ENCODE peak calls at places on chromosomes 7 and 10, in ten cellular contexts. O, T, S, V, N, F, Y, X, Z and R are unnamed samples.

GRCh38 chr7:134435161-134435920 is 23.6 kb downstream of the AKR1B1 start:
- DNase-seq in N (no peak), Y (no peak), T (no peak), S (no peak), F (no peak), O (no peak), V (no peak), Z (peak), X (no peak), R (no peak)

GRCh38 chr7:7183061-7183832 is 903 bp downstream of the C1GALT1 start:
- DNase-seq in O (peak), Y (no peak), N (peak), T (peak), X (peak), F (peak), Z (peak), V (no peak), S (peak), R (peak)

GRCh38 chr7:142908921-142909870 is 23.7 kb upstream of the TRPV6 start:
- DNase-seq in O (no peak), V (no peak), Y (no peak), F (no peak), X (no peak), T (no peak), Z (no peak), S (no peak), N (no peak), R (no peak)

GRCh38 chr7:148457310-148457921 is 133.2 kb upstream of the C7orf33 start:
- DNase-seq in S (no peak), N (no peak), O (no peak), T (no peak), Y (no peak), Z (no peak), X (no peak), F (no peak), V (no peak), R (no peak)

GRCh38 chr7:143205560-143206293 is 16.1 kb upstream of the TAS2R40 start:
- DNase-seq in F (no peak), Z (no peak), N (no peak), Y (peak), V (no peak), S (no peak), T (peak), O (no peak), X (no peak), R (no peak)

GRCh38 chr7:16084370-16084769 is 337.0 kb downstream of the CRPPA start:
- DNase-seq in Z (no peak), S (no peak), N (no peak), V (no peak), F (no peak), O (no peak), X (no peak), T (no peak), Y (no peak), R (no peak)

GRCh38 chr10:129438024-129438423 is 29.0 kb upstream of the MGMT start:
- DNase-seq in X (no peak), V (no peak), Z (no peak), T (no peak), N (no peak), O (no peak), Y (no peak), F (no peak), S (no peak), R (no peak)

GRCh38 chr7:157937432-157937831 is 600.6 kb downstream of the DNAJB6 start:
- DNase-seq in T (no peak), S (no peak), V (no peak), O (no peak), Y (no peak), Z (no peak), X (no peak), F (no peak), N (no peak), R (no peak)

GRCh38 chr10:42992156-42992956 is 84.5 kb upstream of the RET start:
- DNase-seq in F (no peak), V (no peak), X (peak), O (no peak), T (no peak), Y (no peak), N (no peak), S (no peak), Z (no peak), R (peak)

GRCh38 chr7:67484244-67484751 is 487.7 kb downstream of the TYW1 start:
- DNase-seq in O (peak), V (no peak), S (peak), N (no peak), T (peak), Y (no peak), F (peak), Z (peak), X (peak), R (no peak)

GRCh38 chr7:81447351-81447952 is 322.4 kb downstream of the HGF start:
- DNase-seq in X (no peak), O (no peak), V (no peak), N (no peak), T (no peak), S (no peak), Y (no peak), F (no peak), Z (peak), R (no peak)

GRCh38 chr7:101075646-101076045 is 9.6 kb upstream of the TRIM56 start:
- DNase-seq in S (no peak), T (no peak), O (no peak), N (no peak), X (no peak), Z (no peak), F (no peak), V (no peak), Y (no peak), R (no peak)

GRCh38 chr10:12198156-12198555 is 2.2 kb downstream of the CDC123 start:
- DNase-seq in V (no peak), T (no peak), N (no peak), F (no peak), O (no peak), S (no peak), Y (no peak), Z (no peak), X (no peak), R (no peak)

GRCh38 chr7:691361-692045 is 35.0 kb upstream of the DNAAF5 start:
- DNase-seq in O (no peak), T (peak), N (no peak), X (peak), F (no peak), S (peak), V (no peak), Y (no peak), Z (no peak), R (peak)

GRCh38 chr7:139870406-139870805 is 41.3 kb downstream of the TBXAS1 start:
- DNase-seq in Y (no peak), V (no peak), F (no peak), Z (no peak), N (no peak), O (no peak), T (no peak), X (no peak), S (no peak), R (no peak)

GRCh38 chr10:131797626-131798025 is 103.2 kb upstream of the PPP2R2D start:
- DNase-seq in S (no peak), T (no peak), F (no peak), X (no peak), Y (no peak), Z (no peak), N (no peak), O (no peak), V (no peak), R (peak)

GRCh38 chr7:88337556-88337955 is 30.9 kb upstream of the STEAP4 start:
- DNase-seq in Y (no peak), F (no peak), T (no peak), O (no peak), X (no peak), N (no peak), S (no peak), V (no peak), Z (peak), R (no peak)

GRCh38 chr10:93458821-93459257 is 23.3 kb downstream of the MYOF start:
- DNase-seq in Y (no peak), X (no peak), V (no peak), S (peak), Z (peak), N (no peak), F (no peak), O (no peak), T (no peak), R (peak)

GRCh38 chr10:32971536-32972091 is 13.6 kb upstream of the ITGB1 start:
- DNase-seq in F (no peak), T (no peak), S (no peak), Y (no peak), N (no peak), V (no peak), Z (no peak), X (no peak), O (no peak), R (no peak)

GRCh38 chr7:112723416-112723815 is 66.8 kb downstream of the TMEM168 start:
- DNase-seq in N (no peak), Z (peak), S (no peak), O (no peak), F (no peak), T (no peak), X (no peak), Y (no peak), V (no peak), R (no peak)

GRCh38 chr10:123266981-123267380 is 112.8 kb downstream of the BUB3 start:
- DNase-seq in T (no peak), O (no peak), S (no peak), N (no peak), F (no peak), V (no peak), Y (no peak), X (no peak), Z (no peak), R (no peak)

GRCh38 chr10:98295907-98296306 is 27.9 kb upstream of the LOXL4 start:
- DNase-seq in Z (peak), Y (no peak), X (no peak), V (no peak), S (no peak), T (no peak), F (no peak), O (no peak), N (no peak), R (no peak)

GRCh38 chr10:103752680-103753248 is 102.6 kb downstream of the SH3PXD2A start:
- DNase-seq in V (no peak), Z (no peak), Y (no peak), F (no peak), O (no peak), T (no peak), S (no peak), N (no peak), X (peak), R (no peak)

GRCh38 chr10:44284198-44285084 is 100.5 kb downstream of the CXCL12 start:
- DNase-seq in N (no peak), X (no peak), T (no peak), S (no peak), Z (no peak), V (no peak), O (no peak), Y (no peak), F (no peak), R (no peak)

GRCh38 chr10:58818889-58819288 is 306.2 kb downstream of the BICC1 start:
- DNase-seq in N (no peak), Y (no peak), V (no peak), T (no peak), F (no peak), O (peak), X (no peak), Z (peak), S (no peak), R (no peak)

GRCh38 chr7:116327751-116328150 is 117.4 kb downstream of the TES start:
- DNase-seq in O (no peak), N (no peak), V (no peak), T (no peak), Z (peak), S (no peak), X (no peak), Y (no peak), F (no peak), R (no peak)

GRCh38 chr7:47153571-47153970 is 428.3 kb downstream of the TNS3 start:
- DNase-seq in Z (no peak), V (no peak), X (peak), N (no peak), S (no peak), T (no peak), Y (no peak), F (no peak), O (peak), R (no peak)

GRCh38 chr7:31100445-31100844 is 48.3 kb downstream of the ADCYAP1R1 start:
- DNase-seq in N (no peak), T (no peak), O (no peak), V (no peak), S (no peak), F (no peak), Z (peak), Y (no peak), X (no peak), R (no peak)

GRCh38 chr7:27151945-27152815 is at the start of gene HOXA3:
- DNase-seq in N (no peak), Z (peak), X (peak), T (no peak), O (no peak), Y (no peak), F (no peak), S (peak), V (no peak), R (peak)

GRCh38 chr10:47348661-47349470 is 703 bp downstream of the RBP3 start:
- DNase-seq in T (no peak), S (no peak), Y (no peak), Z (no peak), O (no peak), X (no peak), V (no peak), N (no peak), F (no peak), R (peak)

GRCh38 chr10:18293536-18294510 is 153.6 kb downstream of the CACNB2 start:
- DNase-seq in T (no peak), O (no peak), Z (no peak), V (no peak), N (no peak), S (no peak), F (no peak), X (no peak), Y (no peak), R (no peak)

GRCh38 chr10:85490431-85490830 is 876.2 kb downstream of the GRID1 start:
- DNase-seq in V (no peak), Z (no peak), O (no peak), X (no peak), F (no peak), S (no peak), Y (no peak), T (no peak), N (no peak), R (no peak)

GRCh38 chr10:110494532-110494931 is 3.2 kb upstream of the DUSP5 start:
- DNase-seq in S (no peak), V (no peak), F (no peak), N (no peak), Z (no peak), O (no peak), T (no peak), X (no peak), Y (no peak), R (no peak)

GRCh38 chr7:4246536-4246935 is 435.6 kb upstream of the FOXK1 start:
- DNase-seq in X (no peak), Y (no peak), S (no peak), T (no peak), N (no peak), V (no peak), F (no peak), O (no peak), Z (no peak), R (peak)